ENCODE peak calls at places on chromosomes 1 and 21, in nine cellular contexts. G is memory B cell; J is Right ventricle myocardium superior; S is MV-4-11; Y is iPS DF 19.7; I is HFF-Myc; N is fibroblast of pulmonary artery; P is ELF-1; B is activated CD8-positive, alpha-beta memory T cell treated with anti-CD3 and anti-CD28 coated beads, Interleukin-2, amount 10 ng/mL, durations not matched to agents 7 days and 5 days. E is an unnamed sample.
A peak's percentile ranks its signal among the peaks of the same experiment; 100 is the strongest.

GRCh38 chr1:245067257-245067656 is 87.5 kb upstream of the KIF26B start:
- DNase-seq in G (no peak), J (no peak), S (no peak), Y (no peak), I (no peak), N (no peak), P (no peak), B (no peak), E (no peak)

GRCh38 chr1:243495442-243496172 is 239.8 kb downstream of the SDCCAG8 start:
- DNase-seq in G (no peak), J (no peak), S (peak; percentile 97), Y (no peak), I (no peak), N (peak; percentile 85), P (no peak), B (peak; percentile 29), E (no peak)

GRCh38 chr21:41411449-41412089 is 14.5 kb upstream of the MX1 start:
- DNase-seq in G (no peak), J (peak; percentile 66), S (peak; percentile 14), Y (no peak), I (no peak), N (no peak), P (peak; percentile 32), B (peak; percentile 53), E (no peak)

GRCh38 chr1:109881906-109882287 is 28.8 kb upstream of the CSF1 start:
- DNase-seq in G (no peak), J (no peak), S (no peak), Y (no peak), I (no peak), N (no peak), P (no peak), B (no peak), E (no peak)

GRCh38 chr1:63135174-63135512 is 187.2 kb upstream of the FOXD3 start:
- DNase-seq in G (no peak), J (no peak), S (no peak), Y (no peak), I (no peak), N (no peak), P (no peak), B (no peak), E (no peak)

GRCh38 chr1:244052011-244052727 is 1.1 kb downstream of the ZBTB18 start:
- DNase-seq in G (no peak), J (no peak), S (peak; percentile 33), Y (no peak), I (no peak), N (no peak), P (no peak), B (no peak), E (no peak)

GRCh38 chr1:22808846-22809501 is 98.3 kb downstream of the EPHB2 start:
- DNase-seq in G (no peak), J (peak; percentile 82), S (no peak), Y (no peak), I (peak; percentile 72), N (peak; percentile 87), P (peak; percentile 84), B (no peak), E (no peak)

GRCh38 chr1:115564201-115564600 is 77.6 kb upstream of the VANGL1 start:
- DNase-seq in G (no peak), J (no peak), S (no peak), Y (no peak), I (no peak), N (no peak), P (peak; percentile 66), B (no peak), E (no peak)

GRCh38 chr1:30462826-30463425 is 260.5 kb downstream of the MATN1 start:
- DNase-seq in G (no peak), J (no peak), S (no peak), Y (no peak), I (no peak), N (no peak), P (no peak), B (no peak), E (no peak)

GRCh38 chr1:78333426-78334012 is 157.3 kb upstream of the PTGFR start:
- DNase-seq in G (no peak), J (no peak), S (peak; percentile 11), Y (no peak), I (peak; percentile 45), N (peak; percentile 71), P (no peak), B (no peak), E (no peak)

GRCh38 chr1:97796716-97797115 is 124.1 kb downstream of the DPYD start:
- DNase-seq in G (no peak), J (no peak), S (no peak), Y (no peak), I (no peak), N (peak; percentile 68), P (no peak), B (no peak), E (no peak)

E was measured in esophagus muscularis mucosa.